ENCODE peak calls at places on chromosomes 13 and 19, in seven cellular contexts. One of them, this sample, is unnamed.

GRCh38 chr13:65889368-65889767 is 1340.8 kb downstream of the PCDH9 start:
- DNase-seq in fibroblast of mammary gland: peak; percentile 44
- DNase-seq in stimulated activated CD8-positive, alpha-beta memory T cell treated with anti-CD3 and anti-CD28 coated beads, Interleukin-15, amount 100 ng/mL, for 1 hour: no peak
- DNase-seq in epithelial cell of esophagus: no peak
- DNase-seq in stimulated activated CD4-positive, alpha-beta T cell treated with anti-CD3 and anti-CD28 coated beads, Interleukin-2, amount 100 ng/mL, for 48 hours: no peak
- DNase-seq in glutamatergic neuron: no peak
- DNase-seq in WERI-Rb-1: no peak
- DNase-seq in this sample: no peak

GRCh38 chr13:48437381-48437780 is 24.5 kb upstream of the LPAR6 start:
- DNase-seq in stimulated activated CD4-positive, alpha-beta T cell treated with anti-CD3 and anti-CD28 coated beads, Interleukin-2, amount 100 ng/mL, for 48 hours: no peak
- DNase-seq in WERI-Rb-1: no peak
- DNase-seq in glutamatergic neuron: no peak
- DNase-seq in epithelial cell of esophagus: peak; percentile 62
- DNase-seq in fibroblast of mammary gland: peak; percentile 76
- DNase-seq in stimulated activated CD8-positive, alpha-beta memory T cell treated with anti-CD3 and anti-CD28 coated beads, Interleukin-15, amount 100 ng/mL, for 1 hour: no peak
- DNase-seq in this sample: no peak

GRCh38 chr19:6767357-6768235 is at the start of gene SH2D3A:
- DNase-seq in fibroblast of mammary gland: no peak
- DNase-seq in stimulated activated CD4-positive, alpha-beta T cell treated with anti-CD3 and anti-CD28 coated beads, Interleukin-2, amount 100 ng/mL, for 48 hours: peak; percentile 90
- DNase-seq in glutamatergic neuron: peak; percentile 64
- DNase-seq in WERI-Rb-1: peak; percentile 77
- DNase-seq in epithelial cell of esophagus: peak; percentile 98
- DNase-seq in stimulated activated CD8-positive, alpha-beta memory T cell treated with anti-CD3 and anti-CD28 coated beads, Interleukin-15, amount 100 ng/mL, for 1 hour: peak; percentile 87
- DNase-seq in this sample: peak; percentile 94

GRCh38 chr19:29372921-29373797 is 152.6 kb upstream of the VSTM2B start:
- DNase-seq in stimulated activated CD8-positive, alpha-beta memory T cell treated with anti-CD3 and anti-CD28 coated beads, Interleukin-15, amount 100 ng/mL, for 1 hour: no peak
- DNase-seq in stimulated activated CD4-positive, alpha-beta T cell treated with anti-CD3 and anti-CD28 coated beads, Interleukin-2, amount 100 ng/mL, for 48 hours: no peak
- DNase-seq in fibroblast of mammary gland: no peak
- DNase-seq in glutamatergic neuron: no peak
- DNase-seq in WERI-Rb-1: no peak
- DNase-seq in epithelial cell of esophagus: no peak
- DNase-seq in this sample: no peak

GRCh38 chr19:11225815-11226214 is 13.6 kb upstream of the ANGPTL8 start:
- DNase-seq in epithelial cell of esophagus: no peak
- DNase-seq in stimulated activated CD8-positive, alpha-beta memory T cell treated with anti-CD3 and anti-CD28 coated beads, Interleukin-15, amount 100 ng/mL, for 1 hour: no peak
- DNase-seq in glutamatergic neuron: no peak
- DNase-seq in WERI-Rb-1: no peak
- DNase-seq in fibroblast of mammary gland: no peak
- DNase-seq in stimulated activated CD4-positive, alpha-beta T cell treated with anti-CD3 and anti-CD28 coated beads, Interleukin-2, amount 100 ng/mL, for 48 hours: no peak
- DNase-seq in this sample: no peak

GRCh38 chr13:57629391-57629804 is 2.1 kb upstream of the PCDH17 start:
- DNase-seq in fibroblast of mammary gland: no peak
- DNase-seq in epithelial cell of esophagus: no peak
- DNase-seq in glutamatergic neuron: no peak
- DNase-seq in WERI-Rb-1: no peak
- DNase-seq in stimulated activated CD4-positive, alpha-beta T cell treated with anti-CD3 and anti-CD28 coated beads, Interleukin-2, amount 100 ng/mL, for 48 hours: no peak
- DNase-seq in stimulated activated CD8-positive, alpha-beta memory T cell treated with anti-CD3 and anti-CD28 coated beads, Interleukin-15, amount 100 ng/mL, for 1 hour: no peak
- DNase-seq in this sample: no peak

GRCh38 chr13:27295096-27295495 is 24.5 kb downstream of the RASL11A start:
- DNase-seq in glutamatergic neuron: no peak
- DNase-seq in stimulated activated CD8-positive, alpha-beta memory T cell treated with anti-CD3 and anti-CD28 coated beads, Interleukin-15, amount 100 ng/mL, for 1 hour: no peak
- DNase-seq in WERI-Rb-1: no peak
- DNase-seq in stimulated activated CD4-positive, alpha-beta T cell treated with anti-CD3 and anti-CD28 coated beads, Interleukin-2, amount 100 ng/mL, for 48 hours: no peak
- DNase-seq in epithelial cell of esophagus: no peak
- DNase-seq in fibroblast of mammary gland: no peak
- DNase-seq in this sample: no peak

GRCh38 chr13:109818891-109819290 is 32.5 kb upstream of the IRS2 start:
- DNase-seq in epithelial cell of esophagus: peak; percentile 48
- DNase-seq in stimulated activated CD4-positive, alpha-beta T cell treated with anti-CD3 and anti-CD28 coated beads, Interleukin-2, amount 100 ng/mL, for 48 hours: no peak
- DNase-seq in stimulated activated CD8-positive, alpha-beta memory T cell treated with anti-CD3 and anti-CD28 coated beads, Interleukin-15, amount 100 ng/mL, for 1 hour: no peak
- DNase-seq in glutamatergic neuron: no peak
- DNase-seq in fibroblast of mammary gland: peak; percentile 46
- DNase-seq in WERI-Rb-1: no peak
- DNase-seq in this sample: no peak

GRCh38 chr19:45913874-45914830 is at the start of gene NANOS2:
- DNase-seq in epithelial cell of esophagus: no peak
- DNase-seq in glutamatergic neuron: peak; percentile 66
- DNase-seq in stimulated activated CD8-positive, alpha-beta memory T cell treated with anti-CD3 and anti-CD28 coated beads, Interleukin-15, amount 100 ng/mL, for 1 hour: no peak
- DNase-seq in WERI-Rb-1: peak; percentile 85
- DNase-seq in stimulated activated CD4-positive, alpha-beta T cell treated with anti-CD3 and anti-CD28 coated beads, Interleukin-2, amount 100 ng/mL, for 48 hours: no peak
- DNase-seq in fibroblast of mammary gland: no peak
- DNase-seq in this sample: no peak

GRCh38 chr19:33622809-33623511 is 1.2 kb downstream of the CHST8 start:
- DNase-seq in fibroblast of mammary gland: no peak
- DNase-seq in stimulated activated CD4-positive, alpha-beta T cell treated with anti-CD3 and anti-CD28 coated beads, Interleukin-2, amount 100 ng/mL, for 48 hours: no peak
- DNase-seq in WERI-Rb-1: peak; percentile 65
- DNase-seq in glutamatergic neuron: peak; percentile 72
- DNase-seq in epithelial cell of esophagus: no peak
- DNase-seq in stimulated activated CD8-positive, alpha-beta memory T cell treated with anti-CD3 and anti-CD28 coated beads, Interleukin-15, amount 100 ng/mL, for 1 hour: no peak
- DNase-seq in this sample: no peak

GRCh38 chr19:35041548-35042055 is at the start of gene HPN:
- DNase-seq in stimulated activated CD8-positive, alpha-beta memory T cell treated with anti-CD3 and anti-CD28 coated beads, Interleukin-15, amount 100 ng/mL, for 1 hour: no peak
- DNase-seq in fibroblast of mammary gland: no peak
- DNase-seq in glutamatergic neuron: no peak
- DNase-seq in WERI-Rb-1: peak; percentile 59
- DNase-seq in epithelial cell of esophagus: no peak
- DNase-seq in stimulated activated CD4-positive, alpha-beta T cell treated with anti-CD3 and anti-CD28 coated beads, Interleukin-2, amount 100 ng/mL, for 48 hours: no peak
- DNase-seq in this sample: no peak

GRCh38 chr13:71499235-71499634 is 367.8 kb downstream of the DACH1 start:
- DNase-seq in stimulated activated CD8-positive, alpha-beta memory T cell treated with anti-CD3 and anti-CD28 coated beads, Interleukin-15, amount 100 ng/mL, for 1 hour: no peak
- DNase-seq in fibroblast of mammary gland: no peak
- DNase-seq in stimulated activated CD4-positive, alpha-beta T cell treated with anti-CD3 and anti-CD28 coated beads, Interleukin-2, amount 100 ng/mL, for 48 hours: no peak
- DNase-seq in epithelial cell of esophagus: no peak
- DNase-seq in glutamatergic neuron: no peak
- DNase-seq in WERI-Rb-1: no peak
- DNase-seq in this sample: no peak

GRCh38 chr19:23527797-23528196 is 132.5 kb upstream of the ZNF91 start:
- DNase-seq in stimulated activated CD8-positive, alpha-beta memory T cell treated with anti-CD3 and anti-CD28 coated beads, Interleukin-15, amount 100 ng/mL, for 1 hour: no peak
- DNase-seq in epithelial cell of esophagus: no peak
- DNase-seq in WERI-Rb-1: no peak
- DNase-seq in stimulated activated CD4-positive, alpha-beta T cell treated with anti-CD3 and anti-CD28 coated beads, Interleukin-2, amount 100 ng/mL, for 48 hours: no peak
- DNase-seq in glutamatergic neuron: no peak
- DNase-seq in fibroblast of mammary gland: no peak
- DNase-seq in this sample: no peak

This sample was measured in memory B cell.